ENCODE peak calls at places on chromosomes 3 and 15, in seven cellular contexts. One of them, this sample, is unnamed.

GRCh38 chr15:98537516-98538060 is 110.8 kb upstream of the IGF1R start:
- DNase-seq in K562: no peak
- DNase-seq in left ventricle myocardium inferior: no peak
- DNase-seq in MM.1S: no peak
- DNase-seq in upper lobe of right lung: no peak
- DNase-seq in testis: no peak
- DNase-seq in endodermal cell: no peak
- DNase-seq in this sample: no peak

GRCh38 chr3:161084277-161084676 is 20.9 kb downstream of the B3GALNT1 start:
- DNase-seq in K562: no peak
- DNase-seq in left ventricle myocardium inferior: no peak
- DNase-seq in MM.1S: no peak
- DNase-seq in upper lobe of right lung: no peak
- DNase-seq in testis: no peak
- DNase-seq in endodermal cell: no peak
- DNase-seq in this sample: no peak

GRCh38 chr3:64815691-64816225 is 128.0 kb upstream of the ADAMTS9 start:
- DNase-seq in K562: no peak
- DNase-seq in left ventricle myocardium inferior: no peak
- DNase-seq in MM.1S: peak
- DNase-seq in upper lobe of right lung: no peak
- DNase-seq in testis: no peak
- DNase-seq in endodermal cell: no peak
- DNase-seq in this sample: no peak

GRCh38 chr15:35078221-35078915 is 6.7 kb downstream of the NANOGP8 start:
- DNase-seq in K562: peak
- DNase-seq in left ventricle myocardium inferior: no peak
- DNase-seq in MM.1S: peak
- DNase-seq in upper lobe of right lung: no peak
- DNase-seq in testis: peak
- DNase-seq in endodermal cell: peak
- DNase-seq in this sample: peak

GRCh38 chr15:39584662-39585393 is 3.9 kb downstream of the THBS1 start:
- DNase-seq in K562: no peak
- DNase-seq in left ventricle myocardium inferior: no peak
- DNase-seq in MM.1S: no peak
- DNase-seq in upper lobe of right lung: no peak
- DNase-seq in testis: no peak
- DNase-seq in endodermal cell: no peak
- DNase-seq in this sample: peak

GRCh38 chr3:77414881-77415280 is 375.0 kb downstream of the ROBO2 start:
- DNase-seq in K562: no peak
- DNase-seq in left ventricle myocardium inferior: no peak
- DNase-seq in MM.1S: no peak
- DNase-seq in upper lobe of right lung: no peak
- DNase-seq in testis: no peak
- DNase-seq in endodermal cell: no peak
- DNase-seq in this sample: no peak

GRCh38 chr3:195692781-195693427 is 27.9 kb upstream of the MUC20 start:
- DNase-seq in K562: no peak
- DNase-seq in left ventricle myocardium inferior: no peak
- DNase-seq in MM.1S: peak
- DNase-seq in upper lobe of right lung: no peak
- DNase-seq in testis: no peak
- DNase-seq in endodermal cell: no peak
- DNase-seq in this sample: no peak

GRCh38 chr3:84961492-84962255 is 2.9 kb downstream of the CADM2 start:
- DNase-seq in K562: no peak
- DNase-seq in left ventricle myocardium inferior: no peak
- DNase-seq in MM.1S: no peak
- DNase-seq in upper lobe of right lung: no peak
- DNase-seq in testis: no peak
- DNase-seq in endodermal cell: peak
- DNase-seq in this sample: no peak

GRCh38 chr3:115428825-115429224 is 194.5 kb upstream of the GAP43 start:
- DNase-seq in K562: no peak
- DNase-seq in left ventricle myocardium inferior: no peak
- DNase-seq in MM.1S: no peak
- DNase-seq in upper lobe of right lung: no peak
- DNase-seq in testis: no peak
- DNase-seq in endodermal cell: no peak
- DNase-seq in this sample: no peak

GRCh38 chr3:154571827-154572226 is 141.8 kb upstream of the GPR149 start:
- DNase-seq in K562: no peak
- DNase-seq in left ventricle myocardium inferior: no peak
- DNase-seq in MM.1S: no peak
- DNase-seq in upper lobe of right lung: no peak
- DNase-seq in testis: no peak
- DNase-seq in endodermal cell: no peak
- DNase-seq in this sample: no peak

GRCh38 chr3:194101592-194102432 is 34.1 kb upstream of the HES1 start:
- DNase-seq in K562: no peak
- DNase-seq in left ventricle myocardium inferior: no peak
- DNase-seq in MM.1S: peak
- DNase-seq in upper lobe of right lung: no peak
- DNase-seq in testis: no peak
- DNase-seq in endodermal cell: no peak
- DNase-seq in this sample: no peak

GRCh38 chr15:33742807-33743206 is 225.5 kb upstream of the CHRM5 start:
- DNase-seq in K562: no peak
- DNase-seq in left ventricle myocardium inferior: no peak
- DNase-seq in MM.1S: no peak
- DNase-seq in upper lobe of right lung: no peak
- DNase-seq in testis: no peak
- DNase-seq in endodermal cell: no peak
- DNase-seq in this sample: peak

GRCh38 chr15:73691398-73691797 is 7.2 kb downstream of the CD276 start:
- DNase-seq in K562: peak
- DNase-seq in left ventricle myocardium inferior: peak
- DNase-seq in MM.1S: no peak
- DNase-seq in upper lobe of right lung: peak
- DNase-seq in testis: peak
- DNase-seq in endodermal cell: peak
- DNase-seq in this sample: peak

GRCh38 chr3:78529601-78530000 is 1238.2 kb downstream of the ROBO1 start:
- DNase-seq in K562: no peak
- DNase-seq in left ventricle myocardium inferior: no peak
- DNase-seq in MM.1S: no peak
- DNase-seq in upper lobe of right lung: no peak
- DNase-seq in testis: no peak
- DNase-seq in endodermal cell: no peak
- DNase-seq in this sample: no peak

GRCh38 chr3:56322862-56323261 is 145.4 kb downstream of the ERC2 start:
- DNase-seq in K562: no peak
- DNase-seq in left ventricle myocardium inferior: no peak
- DNase-seq in MM.1S: no peak
- DNase-seq in upper lobe of right lung: no peak
- DNase-seq in testis: no peak
- DNase-seq in endodermal cell: no peak
- DNase-seq in this sample: no peak

GRCh38 chr3:133457465-133458067 is 57.7 kb downstream of the BFSP2 start:
- DNase-seq in K562: peak
- DNase-seq in left ventricle myocardium inferior: no peak
- DNase-seq in MM.1S: no peak
- DNase-seq in upper lobe of right lung: no peak
- DNase-seq in testis: no peak
- DNase-seq in endodermal cell: no peak
- DNase-seq in this sample: no peak
- TF ChIP-seq CTCF in K562: peak
- TF ChIP-seq CTCF in left ventricle myocardium inferior: no peak
- TF ChIP-seq CTCF in MM.1S: peak
- TF ChIP-seq CTCF in upper lobe of right lung: peak
- TF ChIP-seq CTCF in testis: no peak
- TF ChIP-seq CTCF in endodermal cell: peak
- TF ChIP-seq CTCF in this sample: peak

DNA sequence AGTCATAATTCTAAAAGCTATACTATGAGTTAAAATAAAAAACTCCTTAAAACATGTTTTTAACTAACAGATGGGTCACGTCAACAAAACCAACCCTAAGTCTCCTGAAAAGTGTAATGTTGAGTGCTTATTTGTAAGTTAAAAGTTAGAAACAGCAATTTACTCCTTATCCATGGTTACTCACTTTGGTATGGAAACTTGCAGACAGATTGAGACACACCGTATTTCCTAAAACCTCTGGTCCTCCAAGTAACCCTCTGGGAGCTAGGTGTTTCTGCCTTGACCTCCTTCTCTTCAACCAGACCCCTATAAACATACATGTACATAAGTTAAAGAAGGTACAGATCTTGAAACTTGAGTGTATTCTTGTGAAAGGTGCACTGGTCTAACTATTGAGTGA is 3.1 kb downstream of the COL8A1 start:
- DNase-seq in K562: no peak
- DNase-seq in left ventricle myocardium inferior: no peak
- DNase-seq in MM.1S: no peak
- DNase-seq in upper lobe of right lung: no peak
- DNase-seq in testis: no peak
- DNase-seq in endodermal cell: no peak
- DNase-seq in this sample: no peak
- H3K4me3 ChIP-seq in K562: no peak
- H3K4me3 ChIP-seq in left ventricle myocardium inferior: peak
- H3K4me3 ChIP-seq in MM.1S: no peak
- H3K4me3 ChIP-seq in upper lobe of right lung: peak
- H3K4me3 ChIP-seq in testis: no peak
- H3K4me3 ChIP-seq in endodermal cell: peak
- H3K4me3 ChIP-seq in this sample: no peak

GRCh38 chr3:141308588-141309218 is 59.6 kb upstream of the ZBTB38 start:
- DNase-seq in K562: peak
- DNase-seq in left ventricle myocardium inferior: peak
- DNase-seq in MM.1S: no peak
- DNase-seq in upper lobe of right lung: peak
- DNase-seq in testis: peak
- DNase-seq in endodermal cell: peak
- DNase-seq in this sample: peak
- TF ChIP-seq CTCF in K562: peak
- TF ChIP-seq CTCF in left ventricle myocardium inferior: peak
- TF ChIP-seq CTCF in MM.1S: peak
- TF ChIP-seq CTCF in upper lobe of right lung: peak
- TF ChIP-seq CTCF in testis: peak
- TF ChIP-seq CTCF in endodermal cell: peak
- TF ChIP-seq CTCF in this sample: peak

DNA sequence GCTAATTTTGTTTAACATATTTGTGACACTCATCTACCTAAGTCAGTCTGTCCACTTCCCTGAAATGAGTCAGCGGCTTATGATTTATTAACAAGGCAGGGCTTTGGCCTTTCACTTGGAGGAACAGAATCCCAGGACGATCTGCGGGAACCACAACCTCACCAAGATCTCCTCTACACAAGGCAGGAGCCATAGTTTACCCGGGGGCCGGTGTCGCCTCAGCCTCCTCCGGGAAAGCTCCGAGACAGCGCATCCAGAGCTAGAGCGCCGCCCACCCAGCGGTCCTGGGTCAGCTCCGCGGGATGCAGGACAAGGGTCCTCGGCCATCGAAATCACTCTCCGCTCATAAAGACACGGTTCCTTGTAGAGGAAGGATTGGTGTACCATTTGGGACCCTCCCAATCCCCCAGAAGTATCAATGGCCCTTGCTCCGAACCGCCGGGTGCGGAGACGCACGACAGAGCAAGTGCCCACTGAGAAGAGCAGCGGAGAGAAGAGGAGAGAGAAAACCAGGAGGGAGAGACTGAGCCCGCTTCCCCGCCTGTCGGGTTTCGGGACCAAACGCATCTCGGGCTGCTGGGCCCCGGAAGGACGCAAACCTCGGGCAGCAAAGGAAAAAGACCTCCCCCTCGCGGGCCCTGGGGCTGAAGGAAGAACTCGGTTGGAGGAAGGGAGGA is 13.1 kb upstream of the ALCAM start:
- DNase-seq in K562: no peak
- DNase-seq in left ventricle myocardium inferior: peak
- DNase-seq in MM.1S: no peak
- DNase-seq in upper lobe of right lung: peak
- DNase-seq in testis: peak
- DNase-seq in endodermal cell: peak
- DNase-seq in this sample: no peak
- H3K4me3 ChIP-seq in K562: no peak
- H3K4me3 ChIP-seq in left ventricle myocardium inferior: peak
- H3K4me3 ChIP-seq in MM.1S: no peak
- H3K4me3 ChIP-seq in upper lobe of right lung: peak
- H3K4me3 ChIP-seq in testis: peak
- H3K4me3 ChIP-seq in endodermal cell: peak
- H3K4me3 ChIP-seq in this sample: peak

DNA sequence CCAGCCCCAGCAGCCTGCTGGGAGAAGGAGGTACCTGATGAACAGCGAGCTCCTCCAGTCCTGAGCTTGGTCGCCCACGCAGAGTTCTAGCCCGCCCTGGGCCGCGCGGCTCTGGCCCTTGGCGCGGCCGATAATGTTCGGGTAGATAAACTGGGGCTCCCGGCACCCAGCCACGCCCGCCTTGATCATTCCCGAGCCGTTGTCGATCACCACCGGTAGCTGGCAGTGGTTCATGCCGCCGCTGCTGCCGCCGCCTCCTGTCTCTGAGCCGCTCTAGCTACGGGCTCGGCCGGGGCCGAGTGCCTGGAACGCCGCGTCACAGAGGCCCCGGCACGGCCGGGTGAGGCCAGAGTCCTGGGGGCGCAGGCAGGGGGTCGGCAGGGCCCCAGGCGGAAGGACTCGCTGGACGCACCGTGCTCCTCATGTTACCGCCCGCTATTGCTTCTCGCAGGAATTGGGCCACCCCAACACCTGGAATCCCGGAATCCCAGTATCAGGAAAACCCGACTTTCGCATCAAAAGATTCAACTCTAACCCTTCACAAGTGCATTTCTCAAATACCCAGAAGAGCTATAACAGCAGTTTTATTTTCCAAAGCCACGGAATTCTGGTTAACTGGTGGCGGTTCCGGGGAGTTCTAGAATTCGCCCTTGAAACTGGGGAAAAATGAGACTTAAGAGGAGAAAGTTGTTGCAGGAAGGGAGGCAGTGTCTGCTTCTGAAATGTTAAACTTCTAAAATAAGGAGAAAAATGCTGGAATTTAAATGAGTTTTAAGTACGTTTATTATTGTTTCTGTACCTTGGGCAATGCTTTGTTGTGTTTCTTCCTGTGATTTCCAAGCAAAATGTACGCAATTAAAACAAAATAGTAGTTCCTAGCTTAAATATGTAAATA is at the start of gene ACTRT3:
- DNase-seq in K562: no peak
- DNase-seq in left ventricle myocardium inferior: peak
- DNase-seq in MM.1S: peak
- DNase-seq in upper lobe of right lung: peak
- DNase-seq in testis: peak
- DNase-seq in endodermal cell: peak
- DNase-seq in this sample: peak
- TF ChIP-seq CTCF in K562: no peak
- TF ChIP-seq CTCF in left ventricle myocardium inferior: no peak
- TF ChIP-seq CTCF in MM.1S: peak
- TF ChIP-seq CTCF in upper lobe of right lung: no peak
- TF ChIP-seq CTCF in testis: no peak
- TF ChIP-seq CTCF in endodermal cell: peak
- TF ChIP-seq CTCF in this sample: no peak